ENCODE peak calls at places on chromosomes 7 and 10, in four cellular contexts. F is adrenal gland, Q is right atrium auricular region, X is HFFc6. A is an unnamed sample.

GRCh38 chr10:13743963-13744362 is 157.2 kb downstream of the PRPF18 start:
- DNase-seq in F (no peak), Q (no peak), X (no peak), A (no peak)

GRCh38 chr7:69508736-69509135 is 89.5 kb upstream of the AUTS2 start:
- DNase-seq in F (no peak), Q (no peak), X (no peak), A (no peak)

GRCh38 chr10:99996934-99997648 is 12.7 kb downstream of the DNMBP start:
- DNase-seq in F (no peak), Q (no peak), X (peak), A (no peak)

GRCh38 chr7:90461216-90461615 is 8.2 kb upstream of the PTTG1IP2 start:
- DNase-seq in F (no peak), Q (no peak), X (no peak), A (peak)

GRCh38 chr10:14665304-14665703 is 109.4 kb downstream of the FAM107B start:
- DNase-seq in F (no peak), Q (no peak), X (no peak), A (peak)

GRCh38 chr7:50502947-50503346 is 52.8 kb upstream of the FIGNL1 start:
- DNase-seq in F (no peak), Q (no peak), X (no peak), A (peak)

GRCh38 chr7:135645296-135645904 is 16.9 kb upstream of the STMP1 start:
- DNase-seq in F (peak), Q (no peak), X (peak), A (peak)

GRCh38 chr7:84207025-84207424 is 12.4 kb upstream of the SEMA3A start:
- DNase-seq in F (no peak), Q (no peak), X (no peak), A (no peak)

GRCh38 chr7:70728873-70729552 is 402.9 kb upstream of the GALNT17 start:
- DNase-seq in F (no peak), Q (no peak), X (no peak), A (no peak)

GRCh38 chr7:146956323-146956722 is 839.7 kb downstream of the CNTNAP2 start:
- DNase-seq in F (no peak), Q (no peak), X (no peak), A (no peak)

GRCh38 chr10:11654659-11655058 is 43.2 kb upstream of the USP6NL start:
- DNase-seq in F (peak), Q (peak), X (no peak), A (no peak)

GRCh38 chr7:82017334-82017943 is 247.6 kb upstream of the HGF start:
- DNase-seq in F (no peak), Q (no peak), X (peak), A (peak)

GRCh38 chr10:67665491-67665890 is 30.5 kb downstream of the CTNNA3 start:
- DNase-seq in F (no peak), Q (no peak), X (no peak), A (peak)

GRCh38 chr10:32384185-32384584 is 37.2 kb upstream of the EPC1 start:
- DNase-seq in F (no peak), Q (no peak), X (no peak), A (no peak)

GRCh38 chr10:7090529-7090928 is 320.3 kb downstream of the SFMBT2 start:
- DNase-seq in F (no peak), Q (no peak), X (no peak), A (no peak)

GRCh38 chr7:95577137-95577536 is 19.2 kb downstream of the PDK4 start:
- DNase-seq in F (peak), Q (no peak), X (no peak), A (peak)

GRCh38 chr10:97539523-97540200 is 32.9 kb upstream of the ANKRD2 start:
- DNase-seq in F (no peak), Q (peak), X (peak), A (peak)

GRCh38 chr10:60394444-60394843 is 4.8 kb upstream of the ANK3 start:
- DNase-seq in F (no peak), Q (no peak), X (no peak), A (no peak)

GRCh38 chr10:85224366-85224960 is 896.1 kb downstream of the CCSER2 start:
- DNase-seq in F (no peak), Q (no peak), X (no peak), A (no peak)

GRCh38 chr7:107446531-107446930 is 23.3 kb upstream of the GPR22 start:
- DNase-seq in F (no peak), Q (no peak), X (peak), A (peak)

GRCh38 chr7:28151965-28152364 is 28.6 kb downstream of the JAZF1 start:
- DNase-seq in F (no peak), Q (no peak), X (peak), A (peak)

GRCh38 chr7:39733881-39734571 is 110.7 kb downstream of the RALA start:
- DNase-seq in F (no peak), Q (no peak), X (peak), A (peak)

GRCh38 chr10:88819290-88819689 is 16.8 kb downstream of the LIPM start:
- DNase-seq in F (no peak), Q (no peak), X (no peak), A (no peak)

GRCh38 chr7:143282124-143282523 is 2.6 kb upstream of the TMEM139 start:
- DNase-seq in F (no peak), Q (no peak), X (no peak), A (no peak)

GRCh38 chr7:29684787-29685650 is 121.3 kb upstream of the WIPF3 start:
- DNase-seq in F (peak), Q (peak), X (peak), A (peak)

GRCh38 chr10:104041891-104042535 is 43.7 kb downstream of the COL17A1 start:
- DNase-seq in F (no peak), Q (peak), X (no peak), A (no peak)

GRCh38 chr10:104043854-104044253 is 41.8 kb downstream of the COL17A1 start:
- DNase-seq in F (no peak), Q (no peak), X (no peak), A (no peak)

GRCh38 chr10:104046651-104047050 is 39.0 kb downstream of the COL17A1 start:
- DNase-seq in F (no peak), Q (peak), X (no peak), A (no peak)

GRCh38 chr10:104043185-104043830 is 42.4 kb downstream of the COL17A1 start:
- DNase-seq in F (no peak), Q (peak), X (no peak), A (no peak)

GRCh38 chr10:104045151-104046089 is 40.3 kb downstream of the COL17A1 start:
- DNase-seq in F (peak), Q (peak), X (peak), A (peak)
- TF ChIP-seq CTCF in F (peak), Q (no peak), X (peak), A (peak)

GRCh38 chr10:126609566-126609965 is 60.9 kb downstream of the C10orf90 start:
- DNase-seq in F (no peak), Q (no peak), X (no peak), A (no peak)
- TF ChIP-seq CTCF in F (no peak), Q (no peak), X (no peak), A (no peak)

GRCh38 chr7:121503730-121504129 is 107.6 kb upstream of the FAM3C start:
- DNase-seq in F (no peak), Q (no peak), X (no peak), A (no peak)
- TF ChIP-seq CTCF in F (no peak), Q (no peak), X (no peak), A (no peak)

GRCh38 chr7:152857272-152857671 is 97.7 kb downstream of the ACTR3B start:
- DNase-seq in F (no peak), Q (no peak), X (no peak), A (no peak)

GRCh38 chr7:152858761-152859160 is 99.2 kb downstream of the ACTR3B start:
- DNase-seq in F (no peak), Q (no peak), X (no peak), A (no peak)

GRCh38 chr7:152862033-152862432 is 102.5 kb downstream of the ACTR3B start:
- DNase-seq in F (no peak), Q (no peak), X (no peak), A (no peak)

GRCh38 chr7:152860302-152860701 is 100.8 kb downstream of the ACTR3B start:
- DNase-seq in F (no peak), Q (no peak), X (no peak), A (no peak)

DNA sequence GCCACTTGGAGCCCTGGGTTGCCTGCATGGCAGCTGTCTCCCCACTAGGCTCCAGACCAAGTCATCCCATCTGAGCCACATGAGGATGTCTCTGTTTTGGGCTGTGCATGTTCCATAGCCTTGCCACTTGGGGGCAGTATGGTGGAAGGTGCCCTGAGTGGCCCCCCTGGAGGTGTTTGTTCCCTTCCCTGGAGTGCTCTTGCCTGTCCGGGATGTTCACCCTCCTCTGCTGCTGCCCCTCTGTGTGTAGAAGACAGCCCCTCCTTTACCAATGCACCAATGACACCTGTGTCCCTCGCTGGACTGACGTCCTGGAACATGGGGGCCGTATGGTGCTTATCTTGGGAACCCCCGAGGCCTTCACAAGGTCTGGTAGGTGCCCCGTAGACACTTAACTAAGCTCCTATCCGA is 100.2 kb downstream of the ACTR3B start:
- DNase-seq in F (no peak), Q (no peak), X (peak), A (peak)
- TF ChIP-seq CTCF in F (no peak), Q (no peak), X (peak), A (no peak)

GRCh38 chr7:112789824-112790650 is at the start of gene TMEM168:
- DNase-seq in F (peak), Q (peak), X (peak), A (peak)
- TF ChIP-seq CTCF in F (peak), Q (no peak), X (no peak), A (no peak)

GRCh38 chr7:149317986-149318672 is 56.1 kb downstream of the ZNF783 start:
- DNase-seq in F (no peak), Q (no peak), X (no peak), A (no peak)
- TF ChIP-seq CTCF in F (no peak), Q (no peak), X (peak), A (no peak)

GRCh38 chr7:16918288-16918895 is 36.6 kb upstream of the AGR3 start:
- DNase-seq in F (peak), Q (no peak), X (peak), A (peak)
- TF ChIP-seq CTCF in F (peak), Q (peak), X (peak), A (peak)

GRCh38 chr10:72832701-72833100 is 60.8 kb upstream of the OIT3 start:
- DNase-seq in F (no peak), Q (no peak), X (no peak), A (no peak)
- TF ChIP-seq CTCF in F (no peak), Q (no peak), X (no peak), A (no peak)

GRCh38 chr10:90777614-90778013 is 80.2 kb downstream of the HTR7 start:
- DNase-seq in F (no peak), Q (no peak), X (no peak), A (no peak)

GRCh38 chr10:90780488-90780887 is 77.4 kb downstream of the HTR7 start:
- DNase-seq in F (no peak), Q (no peak), X (no peak), A (no peak)

GRCh38 chr10:90775351-90776028 is 82.3 kb downstream of the HTR7 start:
- DNase-seq in F (peak), Q (no peak), X (no peak), A (no peak)

DNA sequence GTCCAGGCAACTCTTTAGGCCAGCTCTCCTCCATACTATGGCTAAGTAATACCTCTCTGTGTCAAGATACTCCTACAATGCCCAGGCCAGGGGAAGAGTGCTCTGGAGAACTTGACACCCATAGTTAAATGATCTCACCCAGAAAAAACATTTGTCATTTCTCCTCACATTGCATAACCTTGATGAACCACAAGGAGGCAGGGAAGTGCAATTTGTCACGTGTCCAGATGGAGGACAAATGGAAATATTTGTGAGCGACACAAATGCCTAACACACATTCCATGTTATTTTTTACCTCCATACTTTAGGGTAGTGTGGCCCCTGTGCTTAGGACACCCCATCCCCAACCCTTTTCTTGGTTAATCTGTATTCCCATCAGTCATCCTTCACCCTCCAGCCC is 78.3 kb downstream of the HTR7 start:
- DNase-seq in F (no peak), Q (no peak), X (peak), A (peak)
- TF ChIP-seq CTCF in F (no peak), Q (no peak), X (peak), A (peak)